ENCODE peak calls at places on chromosomes 6 and 20, in nine cellular contexts. One of them, this sample, is unnamed. For H3K27me3, the result is how much of the 10 kb centered on the place peaks cover.

GRCh38 chr20:32457476-32457986 is 99.4 kb downstream of the ASXL1 start:
- DNase-seq in IMR-90: peak
- DNase-seq in ovary: peak
- DNase-seq in effector memory CD4-positive, alpha-beta T cell: no peak
- DNase-seq in brain microvascular endothelial cell: no peak
- DNase-seq in MM.1S: peak
- DNase-seq in HCT116: no peak
- DNase-seq in astrocyte: peak
- DNase-seq in left lung: peak
- DNase-seq in this sample: no peak

GRCh38 chr20:33947709-33948295 is 45.9 kb upstream of the RALY start:
- DNase-seq in IMR-90: peak
- DNase-seq in ovary: no peak
- DNase-seq in HCT116: peak
- DNase-seq in MM.1S: peak
- DNase-seq in effector memory CD4-positive, alpha-beta T cell: peak
- DNase-seq in brain microvascular endothelial cell: peak
- DNase-seq in left lung: no peak
- DNase-seq in astrocyte: no peak
- DNase-seq in this sample: peak

GRCh38 chr6:164505425-164505824 is 804.0 kb downstream of the C6orf118 start:
- DNase-seq in IMR-90: no peak
- DNase-seq in ovary: no peak
- DNase-seq in HCT116: no peak
- DNase-seq in brain microvascular endothelial cell: no peak
- DNase-seq in MM.1S: no peak
- DNase-seq in left lung: no peak
- DNase-seq in effector memory CD4-positive, alpha-beta T cell: no peak
- DNase-seq in astrocyte: no peak
- DNase-seq in this sample: no peak

GRCh38 chr6:133390168-133390567 is 149.0 kb downstream of the EYA4 start:
- DNase-seq in astrocyte: no peak
- DNase-seq in ovary: no peak
- DNase-seq in effector memory CD4-positive, alpha-beta T cell: no peak
- DNase-seq in left lung: peak
- DNase-seq in HCT116: no peak
- DNase-seq in MM.1S: no peak
- DNase-seq in brain microvascular endothelial cell: no peak
- DNase-seq in IMR-90: no peak
- DNase-seq in this sample: no peak

GRCh38 chr6:15058200-15059070 is 187.4 kb upstream of the JARID2 start:
- DNase-seq in MM.1S: no peak
- DNase-seq in HCT116: no peak
- DNase-seq in ovary: no peak
- DNase-seq in left lung: no peak
- DNase-seq in effector memory CD4-positive, alpha-beta T cell: no peak
- DNase-seq in brain microvascular endothelial cell: no peak
- DNase-seq in IMR-90: no peak
- DNase-seq in astrocyte: no peak
- DNase-seq in this sample: no peak

GRCh38 chr20:3038454-3038853 is 5.0 kb upstream of the GNRH2 start:
- DNase-seq in HCT116: no peak
- DNase-seq in left lung: no peak
- DNase-seq in effector memory CD4-positive, alpha-beta T cell: no peak
- DNase-seq in IMR-90: no peak
- DNase-seq in brain microvascular endothelial cell: no peak
- DNase-seq in ovary: no peak
- DNase-seq in astrocyte: no peak
- DNase-seq in MM.1S: no peak
- DNase-seq in this sample: no peak

GRCh38 chr6:152312434-152312833 is 324.7 kb downstream of the SYNE1 start:
- DNase-seq in brain microvascular endothelial cell: no peak
- DNase-seq in ovary: no peak
- DNase-seq in effector memory CD4-positive, alpha-beta T cell: no peak
- DNase-seq in left lung: no peak
- DNase-seq in astrocyte: no peak
- DNase-seq in HCT116: no peak
- DNase-seq in IMR-90: no peak
- DNase-seq in MM.1S: no peak
- DNase-seq in this sample: no peak

GRCh38 chr6:130893277-130893676 is 66.1 kb downstream of the SMLR1 start:
- DNase-seq in IMR-90: no peak
- DNase-seq in effector memory CD4-positive, alpha-beta T cell: no peak
- DNase-seq in MM.1S: no peak
- DNase-seq in brain microvascular endothelial cell: no peak
- DNase-seq in astrocyte: no peak
- DNase-seq in left lung: no peak
- DNase-seq in HCT116: no peak
- DNase-seq in ovary: no peak
- DNase-seq in this sample: no peak

GRCh38 chr6:152478377-152479010 is 158.7 kb downstream of the SYNE1 start:
- DNase-seq in IMR-90: no peak
- DNase-seq in brain microvascular endothelial cell: no peak
- DNase-seq in astrocyte: no peak
- DNase-seq in HCT116: no peak
- DNase-seq in ovary: no peak
- DNase-seq in effector memory CD4-positive, alpha-beta T cell: no peak
- DNase-seq in left lung: no peak
- DNase-seq in MM.1S: no peak
- DNase-seq in this sample: no peak

GRCh38 chr6:166520905-166521834 is 65.3 kb downstream of the RAMACL start:
- DNase-seq in astrocyte: peak
- DNase-seq in MM.1S: no peak
- DNase-seq in left lung: no peak
- DNase-seq in effector memory CD4-positive, alpha-beta T cell: no peak
- DNase-seq in IMR-90: peak
- DNase-seq in ovary: no peak
- DNase-seq in brain microvascular endothelial cell: peak
- DNase-seq in HCT116: no peak
- DNase-seq in this sample: no peak

GRCh38 chr6:28657756-28658465 is 132.2 kb downstream of the GPX5 start:
- DNase-seq in IMR-90: peak
- DNase-seq in HCT116: peak
- DNase-seq in ovary: peak
- DNase-seq in MM.1S: peak
- DNase-seq in brain microvascular endothelial cell: peak
- DNase-seq in left lung: no peak
- DNase-seq in effector memory CD4-positive, alpha-beta T cell: no peak
- DNase-seq in astrocyte: peak
- DNase-seq in this sample: peak

GRCh38 chr6:28657367-28657755 is 131.7 kb downstream of the GPX5 start:
- DNase-seq in astrocyte: no peak
- DNase-seq in brain microvascular endothelial cell: no peak
- DNase-seq in IMR-90: no peak
- DNase-seq in left lung: no peak
- DNase-seq in ovary: no peak
- DNase-seq in MM.1S: no peak
- DNase-seq in HCT116: no peak
- DNase-seq in effector memory CD4-positive, alpha-beta T cell: no peak
- DNase-seq in this sample: no peak

GRCh38 chr6:28658475-28659249 is 133.0 kb downstream of the GPX5 start:
- DNase-seq in MM.1S: no peak
- DNase-seq in HCT116: no peak
- DNase-seq in IMR-90: peak
- DNase-seq in brain microvascular endothelial cell: no peak
- DNase-seq in astrocyte: no peak
- DNase-seq in left lung: no peak
- DNase-seq in effector memory CD4-positive, alpha-beta T cell: no peak
- DNase-seq in ovary: no peak
- DNase-seq in this sample: no peak

GRCh38 chr6:28661097-28661713 is 135.5 kb downstream of the GPX5 start:
- DNase-seq in brain microvascular endothelial cell: no peak
- DNase-seq in left lung: no peak
- DNase-seq in effector memory CD4-positive, alpha-beta T cell: no peak
- DNase-seq in HCT116: no peak
- DNase-seq in IMR-90: no peak
- DNase-seq in MM.1S: no peak
- DNase-seq in astrocyte: no peak
- DNase-seq in ovary: no peak
- DNase-seq in this sample: no peak

DNA sequence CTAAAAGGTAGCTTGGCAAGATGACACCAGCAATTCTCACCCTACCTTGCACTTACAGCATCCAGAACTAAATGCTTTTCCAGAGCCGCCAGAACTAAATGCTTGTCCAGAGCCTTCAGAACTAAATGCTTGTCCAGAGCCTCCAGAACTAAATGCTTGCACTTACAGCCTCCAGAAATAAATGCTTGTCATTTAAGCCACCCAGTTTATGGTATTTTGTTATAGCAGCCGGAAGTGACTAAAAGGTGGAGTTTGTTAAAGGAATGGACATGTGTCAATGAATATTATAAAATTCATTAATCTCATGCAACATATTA is 133.5 kb downstream of the GPX5 start:
- DNase-seq in astrocyte: no peak
- DNase-seq in MM.1S: no peak
- DNase-seq in brain microvascular endothelial cell: no peak
- DNase-seq in left lung: no peak
- DNase-seq in HCT116: no peak
- DNase-seq in effector memory CD4-positive, alpha-beta T cell: no peak
- DNase-seq in ovary: no peak
- DNase-seq in IMR-90: no peak
- DNase-seq in this sample: no peak
- H3K27ac ChIP-seq in astrocyte: no peak
- H3K27ac ChIP-seq in MM.1S: no peak
- H3K27ac ChIP-seq in brain microvascular endothelial cell: no peak
- H3K27ac ChIP-seq in left lung: no peak
- H3K27ac ChIP-seq in HCT116: no peak
- H3K27ac ChIP-seq in effector memory CD4-positive, alpha-beta T cell: no peak
- H3K27ac ChIP-seq in ovary: no peak
- H3K27ac ChIP-seq in IMR-90: no peak
- H3K27ac ChIP-seq in this sample: no peak

GRCh38 chr6:376823-377571 is 14.6 kb upstream of the IRF4 start:
- DNase-seq in ovary: peak
- DNase-seq in effector memory CD4-positive, alpha-beta T cell: no peak
- DNase-seq in brain microvascular endothelial cell: no peak
- DNase-seq in left lung: no peak
- DNase-seq in astrocyte: no peak
- DNase-seq in MM.1S: no peak
- DNase-seq in HCT116: no peak
- DNase-seq in IMR-90: no peak
- DNase-seq in this sample: no peak

GRCh38 chr6:378958-379366 is 12.6 kb upstream of the IRF4 start:
- DNase-seq in IMR-90: no peak
- DNase-seq in ovary: peak
- DNase-seq in effector memory CD4-positive, alpha-beta T cell: no peak
- DNase-seq in left lung: no peak
- DNase-seq in HCT116: no peak
- DNase-seq in astrocyte: no peak
- DNase-seq in brain microvascular endothelial cell: no peak
- DNase-seq in MM.1S: no peak
- DNase-seq in this sample: no peak

GRCh38 chr6:379367-380181 is 12.0 kb upstream of the IRF4 start:
- DNase-seq in effector memory CD4-positive, alpha-beta T cell: no peak
- DNase-seq in ovary: peak
- DNase-seq in MM.1S: no peak
- DNase-seq in astrocyte: no peak
- DNase-seq in left lung: peak
- DNase-seq in HCT116: no peak
- DNase-seq in IMR-90: no peak
- DNase-seq in brain microvascular endothelial cell: no peak
- DNase-seq in this sample: no peak

GRCh38 chr6:380234-381218 is 11.0 kb upstream of the IRF4 start:
- DNase-seq in IMR-90: no peak
- DNase-seq in ovary: peak
- DNase-seq in astrocyte: no peak
- DNase-seq in effector memory CD4-positive, alpha-beta T cell: no peak
- DNase-seq in left lung: peak
- DNase-seq in HCT116: no peak
- DNase-seq in brain microvascular endothelial cell: no peak
- DNase-seq in MM.1S: no peak
- DNase-seq in this sample: no peak

GRCh38 chr6:378090-378957 is 13.2 kb upstream of the IRF4 start:
- DNase-seq in astrocyte: no peak
- DNase-seq in IMR-90: no peak
- DNase-seq in brain microvascular endothelial cell: no peak
- DNase-seq in left lung: no peak
- DNase-seq in effector memory CD4-positive, alpha-beta T cell: no peak
- DNase-seq in MM.1S: no peak
- DNase-seq in HCT116: no peak
- DNase-seq in ovary: no peak
- DNase-seq in this sample: no peak
- H3K4me3 ChIP-seq in astrocyte: no peak
- H3K4me3 ChIP-seq in IMR-90: no peak
- H3K4me3 ChIP-seq in brain microvascular endothelial cell: no peak
- H3K4me3 ChIP-seq in left lung: no peak
- H3K4me3 ChIP-seq in effector memory CD4-positive, alpha-beta T cell: no peak
- H3K4me3 ChIP-seq in MM.1S: no peak
- H3K4me3 ChIP-seq in HCT116: no peak
- H3K4me3 ChIP-seq in ovary: no peak
- H3K4me3 ChIP-seq in this sample: no peak

DNA sequence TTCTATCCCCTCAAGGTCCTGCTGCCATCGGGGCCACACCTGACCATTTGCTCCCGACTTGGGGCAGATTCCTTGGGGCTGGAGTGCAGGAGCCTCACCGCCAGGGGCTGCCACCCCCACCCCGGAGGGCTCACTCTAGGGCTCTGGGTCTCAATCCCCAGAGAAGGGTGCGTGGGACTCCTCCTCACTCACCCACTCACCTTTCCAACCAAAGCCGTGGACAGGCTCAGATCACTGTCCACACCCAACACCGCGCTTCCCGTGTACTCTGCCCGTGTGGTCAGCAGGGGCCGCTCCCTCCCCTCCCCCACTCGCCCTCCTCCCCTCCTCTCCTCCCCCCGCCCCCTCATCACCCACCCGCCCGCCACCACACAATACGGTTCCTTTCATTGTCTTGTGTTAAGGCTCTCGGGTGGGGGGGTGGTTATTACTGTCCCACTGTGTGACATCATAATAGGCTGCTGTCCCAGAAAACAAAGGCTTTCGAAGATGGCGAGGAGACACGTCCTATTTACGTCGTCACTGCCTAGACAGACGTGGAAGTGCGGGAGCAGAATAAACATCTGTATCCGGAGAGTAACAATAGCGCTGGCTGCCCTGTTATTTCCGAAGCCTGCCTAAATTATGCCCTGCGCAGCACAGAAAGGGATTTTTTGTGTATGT is 85.8 kb downstream of the YTHDF1 start:
- DNase-seq in ovary: no peak
- DNase-seq in MM.1S: no peak
- DNase-seq in effector memory CD4-positive, alpha-beta T cell: no peak
- DNase-seq in brain microvascular endothelial cell: no peak
- DNase-seq in IMR-90: no peak
- DNase-seq in HCT116: no peak
- DNase-seq in astrocyte: no peak
- DNase-seq in left lung: no peak
- DNase-seq in this sample: no peak
- H3K27me3 ChIP-seq in ovary: under half
- H3K27me3 ChIP-seq in MM.1S: half or more
- H3K27me3 ChIP-seq in effector memory CD4-positive, alpha-beta T cell: under half
- H3K27me3 ChIP-seq in brain microvascular endothelial cell: under half
- H3K27me3 ChIP-seq in IMR-90: under half
- H3K27me3 ChIP-seq in HCT116: under half
- H3K27me3 ChIP-seq in astrocyte: under half
- H3K27me3 ChIP-seq in left lung: half or more
- H3K27me3 ChIP-seq in this sample: under half

DNA sequence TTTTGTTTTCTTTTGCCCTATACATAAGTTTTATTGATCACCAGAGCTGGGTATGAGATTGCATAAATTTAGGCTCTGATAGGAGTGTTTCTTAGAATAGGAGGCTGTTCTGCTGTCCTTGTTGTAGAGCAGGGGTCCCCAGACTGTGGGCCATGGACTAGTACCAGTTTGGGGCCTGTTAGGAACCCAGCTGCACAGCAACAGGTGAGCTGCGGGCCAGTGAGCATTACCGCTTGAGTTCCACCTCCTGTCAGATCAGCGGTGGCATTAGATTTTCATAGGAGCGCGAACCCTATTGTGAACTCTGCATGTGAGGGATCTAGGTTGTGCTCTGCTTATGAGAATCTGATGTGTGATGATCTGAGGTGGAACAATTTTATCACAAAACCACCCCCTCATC is 26.2 kb downstream of the PHF3 start:
- DNase-seq in ovary: no peak
- DNase-seq in IMR-90: no peak
- DNase-seq in astrocyte: no peak
- DNase-seq in HCT116: no peak
- DNase-seq in left lung: no peak
- DNase-seq in brain microvascular endothelial cell: no peak
- DNase-seq in effector memory CD4-positive, alpha-beta T cell: no peak
- DNase-seq in MM.1S: no peak
- DNase-seq in this sample: no peak
- H3K27ac ChIP-seq in ovary: no peak
- H3K27ac ChIP-seq in IMR-90: no peak
- H3K27ac ChIP-seq in astrocyte: no peak
- H3K27ac ChIP-seq in HCT116: no peak
- H3K27ac ChIP-seq in left lung: no peak
- H3K27ac ChIP-seq in brain microvascular endothelial cell: no peak
- H3K27ac ChIP-seq in effector memory CD4-positive, alpha-beta T cell: no peak
- H3K27ac ChIP-seq in MM.1S: no peak
- H3K27ac ChIP-seq in this sample: no peak